ENCODE peak calls at places on chromosome 12, in seven cellular contexts. T, Z, S, C, I, Q and U are unnamed samples.

GRCh38 chr12:104611671-104612070 is 154.9 kb downstream of the CHST11 start:
- DNase-seq in T (no peak), Z (no peak), S (no peak), C (no peak), I (no peak), Q (no peak), U (no peak)

GRCh38 chr12:93626160-93626559 is 51.0 kb upstream of the CRADD start:
- DNase-seq in T (no peak), Z (no peak), S (peak), C (no peak), I (no peak), Q (no peak), U (no peak)

GRCh38 chr12:88310069-88310468 is 168.0 kb downstream of the TMTC3 start:
- DNase-seq in T (no peak), Z (no peak), S (no peak), C (no peak), I (no peak), Q (no peak), U (no peak)

GRCh38 chr12:79848321-79848720 is 86.6 kb downstream of the PPP1R12A start:
- DNase-seq in T (no peak), Z (no peak), S (no peak), C (no peak), I (no peak), Q (no peak), U (no peak)

GRCh38 chr12:98745578-98746391 is 100.7 kb downstream of the APAF1 start:
- DNase-seq in T (no peak), Z (no peak), S (no peak), C (no peak), I (no peak), Q (peak), U (peak)

GRCh38 chr12:28189774-28190320 is 409 bp upstream of the CCDC91 start:
- DNase-seq in T (no peak), Z (no peak), S (no peak), C (no peak), I (no peak), Q (no peak), U (no peak)

GRCh38 chr12:10595881-10596280 is 17.5 kb downstream of the MAGOHB start:
- DNase-seq in T (no peak), Z (no peak), S (no peak), C (no peak), I (no peak), Q (no peak), U (no peak)

GRCh38 chr12:107393043-107393725 is 292.4 kb upstream of the PWP1 start:
- DNase-seq in T (no peak), Z (no peak), S (no peak), C (no peak), I (no peak), Q (no peak), U (no peak)

GRCh38 chr12:47988073-47989022 is 15.9 kb downstream of the COL2A1 start:
- DNase-seq in T (no peak), Z (no peak), S (peak), C (peak), I (no peak), Q (peak), U (no peak)

GRCh38 chr12:50053583-50053982 is 3.8 kb upstream of the ASIC1 start:
- DNase-seq in T (no peak), Z (no peak), S (no peak), C (no peak), I (no peak), Q (no peak), U (no peak)

GRCh38 chr12:110545812-110546211 is 37.3 kb downstream of the PPTC7 start:
- DNase-seq in T (no peak), Z (no peak), S (no peak), C (no peak), I (no peak), Q (no peak), U (no peak)

GRCh38 chr12:22541496-22541895 is 2.8 kb downstream of the C2CD5 start:
- DNase-seq in T (no peak), Z (no peak), S (no peak), C (no peak), I (no peak), Q (no peak), U (no peak)

GRCh38 chr12:77131977-77132490 is 66.7 kb upstream of the E2F7 start:
- DNase-seq in T (no peak), Z (no peak), S (no peak), C (no peak), I (no peak), Q (no peak), U (no peak)

GRCh38 chr12:56351325-56351724 is 8.6 kb downstream of the STAT2 start:
- DNase-seq in T (no peak), Z (no peak), S (no peak), C (no peak), I (no peak), Q (no peak), U (no peak)

GRCh38 chr12:4270670-4271432 is 2.7 kb upstream of the CCND2 start:
- DNase-seq in T (no peak), Z (no peak), S (peak), C (peak), I (no peak), Q (peak), U (no peak)

GRCh38 chr12:130331146-130331545 is 6.5 kb upstream of the PIWIL1 start:
- DNase-seq in T (no peak), Z (no peak), S (peak), C (no peak), I (no peak), Q (no peak), U (no peak)

GRCh38 chr12:94930216-94930654 is 73.3 kb downstream of the NDUFA12 start:
- DNase-seq in T (no peak), Z (no peak), S (no peak), C (no peak), I (no peak), Q (no peak), U (no peak)

GRCh38 chr12:132872073-132872855 is 15.1 kb downstream of the CHFR start:
- DNase-seq in T (no peak), Z (no peak), S (no peak), C (no peak), I (no peak), Q (no peak), U (no peak)

GRCh38 chr12:31651893-31652521 is 7.5 kb upstream of the ETFBKMT start:
- DNase-seq in T (no peak), Z (no peak), S (no peak), C (no peak), I (no peak), Q (no peak), U (no peak)

GRCh38 chr12:40063424-40063823 is 42.5 kb downstream of the SLC2A13 start:
- DNase-seq in T (no peak), Z (no peak), S (no peak), C (no peak), I (no peak), Q (no peak), U (peak)

GRCh38 chr12:57127710-57128518 is at the start of gene LRP1:
- DNase-seq in T (peak), Z (no peak), S (peak), C (peak), I (peak), Q (peak), U (peak)

GRCh38 chr12:111720457-111720856 is 34.6 kb downstream of the ACAD10 start:
- DNase-seq in T (no peak), Z (no peak), S (no peak), C (no peak), I (no peak), Q (no peak), U (no peak)

GRCh38 chr12:98373982-98374381 is 141.4 kb upstream of the TMPO start:
- DNase-seq in T (no peak), Z (no peak), S (peak), C (no peak), I (no peak), Q (no peak), U (no peak)

GRCh38 chr12:72141381-72141780 is 130.8 kb upstream of the TRHDE start:
- DNase-seq in T (no peak), Z (no peak), S (peak), C (no peak), I (no peak), Q (no peak), U (no peak)

GRCh38 chr12:112160611-112161010 is 35.3 kb downstream of the TRAFD1 start:
- DNase-seq in T (no peak), Z (no peak), S (no peak), C (no peak), I (no peak), Q (no peak), U (no peak)

GRCh38 chr12:20188930-20189653 is 179.2 kb upstream of the PDE3A start:
- DNase-seq in T (no peak), Z (no peak), S (peak), C (no peak), I (no peak), Q (no peak), U (no peak)

GRCh38 chr12:5343711-5344110 is 88.2 kb upstream of the NTF3 start:
- DNase-seq in T (no peak), Z (no peak), S (no peak), C (no peak), I (no peak), Q (no peak), U (no peak)

GRCh38 chr12:111066744-111067437 is 146.5 kb upstream of the MYL2 start:
- DNase-seq in T (no peak), Z (no peak), S (peak), C (no peak), I (no peak), Q (no peak), U (no peak)

GRCh38 chr12:128840862-128841468 is 12.3 kb upstream of the GLT1D1 start:
- DNase-seq in T (no peak), Z (no peak), S (no peak), C (no peak), I (no peak), Q (no peak), U (no peak)

GRCh38 chr12:2336409-2336829 is 283.6 kb downstream of the CACNA1C start:
- DNase-seq in T (no peak), Z (peak), S (peak), C (peak), I (no peak), Q (no peak), U (no peak)

GRCh38 chr12:43294881-43295280 is 257.1 kb downstream of the ADAMTS20 start:
- DNase-seq in T (no peak), Z (no peak), S (no peak), C (no peak), I (no peak), Q (no peak), U (no peak)